ENCODE peak calls at places on chromosomes 16 and 17, in six cellular contexts. J is GM12865, Z is PC-3, V is heart right ventricle, C is Peyer's patch, F is GM23338. W is an unnamed sample.

GRCh38 chr16:27758544-27758943 is 208.6 kb downstream of the KATNIP start:
- DNase-seq in F (no peak), C (no peak), V (no peak), J (no peak), Z (no peak), W (no peak)

GRCh38 chr16:66899310-66899944 is 19.1 kb downstream of the PDP2 start:
- DNase-seq in V (no peak), Z (no peak), J (no peak), C (no peak), F (no peak), W (no peak)

GRCh38 chr17:68835061-68835460 is 120.1 kb downstream of the ABCA8 start:
- DNase-seq in Z (peak; percentile 54), V (no peak), C (no peak), F (no peak), J (no peak), W (no peak)

GRCh38 chr17:80008383-80008840 is 27.3 kb downstream of the TBC1D16 start:
- DNase-seq in V (peak; percentile 63), F (peak; percentile 92), J (peak; percentile 67), C (peak; percentile 67), Z (peak; percentile 89), W (peak; percentile 80)

GRCh38 chr16:56670640-56670934 is 973 bp downstream of the MT1H start:
- DNase-seq in J (no peak), F (peak; percentile 20), C (no peak), V (no peak), Z (no peak), W (no peak)

GRCh38 chr17:7208027-7208571 is 11.5 kb downstream of the DLG4 start:
- DNase-seq in J (no peak), F (peak; percentile 87), V (no peak), Z (no peak), C (no peak), W (no peak)

GRCh38 chr17:65163990-65164495 is 26.9 kb downstream of the RGS9 start:
- DNase-seq in Z (peak; percentile 80), F (no peak), C (no peak), J (peak; percentile 90), V (no peak), W (no peak)

GRCh38 chr16:66467611-66468010 is 40.5 kb downstream of the BEAN1 start:
- DNase-seq in J (no peak), C (no peak), V (no peak), Z (no peak), F (no peak), W (no peak)

GRCh38 chr16:4315185-4316102 is at the start of gene GLIS2:
- DNase-seq in Z (peak; percentile 57), F (peak; percentile 89), J (no peak), C (no peak), V (peak; percentile 71), W (peak; percentile 71)

GRCh38 chr17:51118330-51119195 is 2.1 kb downstream of the SPAG9 start:
- DNase-seq in J (peak; percentile 17), C (no peak), V (peak; percentile 21), F (no peak), Z (peak; percentile 37), W (no peak)

GRCh38 chr17:42679001-42679491 is 2.3 kb upstream of the PLEKHH3 start:
- DNase-seq in J (peak; percentile 83), Z (peak; percentile 65), F (peak; percentile 67), V (peak; percentile 54), C (no peak), W (no peak)

GRCh38 chr17:64641499-64641898 is 20.6 kb downstream of the SMURF2 start:
- DNase-seq in J (no peak), V (no peak), C (no peak), F (no peak), Z (peak; percentile 68), W (no peak)

GRCh38 chr17:57440522-57441269 is 184.4 kb downstream of the MSI2 start:
- DNase-seq in J (peak; percentile 40), Z (peak; percentile 70), F (peak; percentile 81), V (peak; percentile 88), C (peak; percentile 40), W (no peak)

GRCh38 chr17:39197380-39198185 is at the start of gene CACNB1:
- DNase-seq in J (peak; percentile 84), F (peak; percentile 94), Z (peak; percentile 58), V (peak; percentile 74), C (peak; percentile 74), W (peak; percentile 83)

GRCh38 chr16:15967223-15967546 is 17.8 kb downstream of the ABCC1 start:
- DNase-seq in F (no peak), J (no peak), V (no peak), Z (no peak), C (no peak), W (no peak)

GRCh38 chr16:88971371-88972097 is 5.5 kb downstream of the CBFA2T3 start:
- DNase-seq in J (peak; percentile 96), Z (no peak), F (no peak), V (no peak), C (peak; percentile 76), W (no peak)

GRCh38 chr16:76932541-76933211 is 258.3 kb upstream of the MON1B start:
- DNase-seq in Z (no peak), F (no peak), J (peak; percentile 2), C (no peak), V (no peak), W (no peak)

GRCh38 chr17:75289122-75289831 is at the start of gene SLC25A19:
- DNase-seq in J (peak; percentile 100), V (peak; percentile 99), F (peak; percentile 99), Z (peak; percentile 99), C (peak; percentile 97), W (peak; percentile 99)

GRCh38 chr16:67979955-67980678 is at the start of gene DPEP3:
- DNase-seq in F (peak; percentile 88), C (no peak), V (no peak), J (no peak), Z (no peak), W (no peak)

GRCh38 chr16:30051518-30051917 is 14.0 kb upstream of the ALDOA start:
- DNase-seq in Z (peak; percentile 37), V (no peak), F (no peak), C (no peak), J (no peak), W (no peak)

GRCh38 chr17:9907883-9908648 is 3.0 kb upstream of the RCVRN start:
- DNase-seq in F (no peak), J (no peak), Z (no peak), V (no peak), C (no peak), W (no peak)

GRCh38 chr17:76968707-76969597 is 100.7 kb downstream of the MGAT5B start:
- DNase-seq in C (peak; percentile 77), V (no peak), J (peak; percentile 48), Z (peak; percentile 17), F (peak; percentile 99), W (no peak)

GRCh38 chr16:49510676-49511305 is 137.2 kb downstream of the C16orf78 start:
- DNase-seq in V (no peak), C (no peak), F (no peak), J (no peak), Z (no peak), W (no peak)

GRCh38 chr17:56171186-56171959 is 18.1 kb downstream of the ANKFN1 start:
- DNase-seq in Z (no peak), C (no peak), F (no peak), J (no peak), V (no peak), W (no peak)

GRCh38 chr17:21177401-21177800 is 36.6 kb downstream of the TMEM11 start:
- DNase-seq in J (no peak), V (no peak), F (no peak), C (no peak), Z (no peak), W (no peak)

GRCh38 chr17:80195671-80196529 is 24.2 kb downstream of the SGSH start:
- DNase-seq in F (peak; percentile 72), Z (peak; percentile 52), C (no peak), V (no peak), J (peak; percentile 43), W (no peak)

GRCh38 chr17:64420143-64420670 is 28.7 kb upstream of the MILR1 start:
- DNase-seq in F (peak; percentile 84), Z (peak; percentile 91), C (no peak), V (peak; percentile 51), J (peak; percentile 79), W (no peak)

GRCh38 chr17:70588003-70588402 is 418.7 kb downstream of the KCNJ2 start:
- DNase-seq in J (no peak), C (no peak), V (no peak), Z (no peak), F (no peak), W (no peak)

GRCh38 chr16:50940275-50940854 is 198.5 kb downstream of the CYLD start:
- DNase-seq in C (no peak), J (no peak), F (no peak), V (no peak), Z (no peak), W (no peak)

GRCh38 chr16:24839347-24839972 is 6.3 kb upstream of the SLC5A11 start:
- DNase-seq in Z (no peak), F (no peak), J (no peak), C (no peak), V (no peak), W (no peak)
- H3K4me3 ChIP-seq in Z (no peak overlapping the region), F (no peak overlapping the region), J (no peak overlapping the region), C (no peak overlapping the region), V (no peak overlapping the region), W (no peak overlapping the region)

GRCh38 chr16:3182608-3183444 is 5.2 kb upstream of the OR1F1 start:
- DNase-seq in J (peak; percentile 75), V (no peak), Z (peak; percentile 52), F (peak; percentile 77), C (peak; percentile 38), W (no peak)
- TF ChIP-seq CTCF in J (no peak), V (no peak), Z (no peak), F (peak; percentile 54), C (no peak), W (peak; percentile 14)

GRCh38 chr16:73064227-73064995 is 16.5 kb upstream of the ZFHX3 start:
- DNase-seq in C (no peak), J (no peak), Z (no peak), V (no peak), F (peak; percentile 63), W (no peak)

GRCh38 chr16:73064996-73065349 is 17.0 kb upstream of the ZFHX3 start:
- DNase-seq in F (no peak), Z (no peak), C (no peak), V (no peak), J (no peak), W (no peak)

GRCh38 chr16:73062640-73063283 is 14.8 kb upstream of the ZFHX3 start:
- DNase-seq in V (no peak), F (peak; percentile 81), C (no peak), J (no peak), Z (no peak), W (no peak)

GRCh38 chr16:73063284-73063733 is 15.4 kb upstream of the ZFHX3 start:
- DNase-seq in Z (no peak), C (no peak), F (peak; percentile 54), J (no peak), V (no peak), W (no peak)

DNA sequence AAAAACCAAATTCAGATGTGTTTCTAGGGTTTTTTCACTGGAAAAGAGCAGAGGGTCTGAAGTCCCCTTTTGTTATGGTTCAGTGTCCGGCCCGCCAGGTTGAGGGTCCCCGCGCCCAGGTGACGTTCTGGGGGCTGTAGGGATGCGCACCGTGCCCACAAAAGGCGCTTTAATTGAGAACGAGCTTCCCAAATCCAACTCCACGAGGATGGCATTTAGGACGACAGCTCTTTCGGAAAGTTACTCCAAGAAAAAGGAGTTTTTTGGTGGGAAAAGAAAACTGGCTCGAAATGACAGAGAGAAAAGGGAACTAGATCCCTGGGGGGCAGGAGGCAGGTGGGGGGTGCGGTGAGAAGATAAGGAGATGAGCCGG is 15.9 kb upstream of the ZFHX3 start:
- DNase-seq in Z (no peak), C (no peak), F (no peak), V (no peak), J (no peak), W (no peak)
- H3K4me3 ChIP-seq in Z (no peak overlapping the region), C (no peak overlapping the region), F (peak overlapping the region; percentile 62), V (peak overlapping the region; percentile 45), J (no peak overlapping the region), W (no peak overlapping the region)

GRCh38 chr17:78307887-78308633 is 51.8 kb downstream of the SOCS3 start:
- DNase-seq in V (no peak), C (no peak), F (peak; percentile 62), J (no peak), Z (peak; percentile 56), W (no peak)
- TF ChIP-seq CTCF in V (no peak), C (no peak), F (peak; percentile 43), J (no peak), Z (peak; percentile 19), W (no peak)